ENCODE peak calls at places on chromosomes 4 and X, in four cellular contexts. A is stomach, J is SK-N-SH, M is cardiac muscle cell. N is an unnamed sample.

GRCh38 chr4:10296730-10297129 is 160.5 kb downstream of the ZNF518B start:
- DNase-seq in A (peak; percentile 29), J (no peak), M (peak; percentile 8), N (no peak)

GRCh38 chr4:38210396-38211114 is 250.4 kb downstream of the PTTG2 start:
- DNase-seq in M (no peak), J (no peak), A (no peak), N (no peak)

GRCh38 chrX:20378291-20378920 is 111.7 kb upstream of the RPS6KA3 start:
- DNase-seq in A (no peak), J (no peak), M (no peak), N (peak; percentile 51)

GRCh38 chrX:115047715-115048114 is 30.3 kb upstream of the IL13RA2 start:
- DNase-seq in A (no peak), M (no peak), J (no peak), N (no peak)

GRCh38 chr4:9921326-9921725 is 100.0 kb downstream of the SLC2A9 start:
- DNase-seq in A (no peak), J (no peak), M (no peak), N (no peak)

GRCh38 chr4:121656269-121656641 is 40.5 kb downstream of the ANXA5 start:
- DNase-seq in J (peak; percentile 33), M (peak; percentile 70), A (peak; percentile 26), N (peak; percentile 72)

GRCh38 chrX:47361538-47362511 is 8.6 kb upstream of the ZNF157 start:
- DNase-seq in M (peak; percentile 92), J (peak; percentile 80), A (peak; percentile 61), N (peak; percentile 71)

GRCh38 chr4:66613591-66613990 is 931.7 kb downstream of the CENPC start:
- DNase-seq in M (no peak), A (no peak), J (no peak), N (no peak)

GRCh38 chr4:161208564-161208963 is 955.2 kb downstream of the FSTL5 start:
- DNase-seq in A (no peak), J (peak; percentile 18), M (no peak), N (no peak)

GRCh38 chr4:113476800-113477199 is 284.7 kb downstream of the CAMK2D start:
- DNase-seq in A (no peak), M (no peak), J (no peak), N (no peak)

GRCh38 chr4:82748176-82748575 is 50.4 kb downstream of the SCD5 start:
- DNase-seq in J (no peak), A (no peak), M (no peak), N (no peak)

GRCh38 chr4:73844352-73844751 is 7.9 kb downstream of the CXCL6 start:
- DNase-seq in J (no peak), A (no peak), M (no peak), N (no peak)

GRCh38 chrX:57451426-57452020 is 140.3 kb upstream of the ZXDB start:
- DNase-seq in M (no peak), A (no peak), J (no peak), N (no peak)

GRCh38 chrX:48786825-48787538 is 592 bp downstream of the GATA1 start:
- DNase-seq in J (no peak), A (no peak), M (no peak), N (no peak)

GRCh38 chrX:62923093-62923492 is 428.0 kb downstream of the SPIN4 start:
- DNase-seq in M (no peak), J (no peak), A (no peak), N (no peak)

GRCh38 chr4:106746451-106746850 is 289.7 kb downstream of the DKK2 start:
- DNase-seq in A (no peak), M (no peak), J (no peak), N (no peak)

GRCh38 chrX:135327299-135327698 is 18.0 kb downstream of the ETDC start:
- DNase-seq in M (no peak), A (no peak), J (no peak), N (no peak)

GRCh38 chr4:15729910-15730533 is 27.2 kb downstream of the BST1 start:
- DNase-seq in A (no peak), J (peak; percentile 66), M (peak; percentile 69), N (no peak)

GRCh38 chrX:119763175-119763574 is 4.8 kb downstream of the SOWAHD start:
- DNase-seq in M (no peak), A (no peak), J (no peak), N (no peak)

GRCh38 chr4:58247792-58248191 is 1137.6 kb upstream of the IGFBP7 start:
- DNase-seq in A (no peak), M (peak; percentile 6), J (no peak), N (peak; percentile 13)

GRCh38 chr4:55397024-55397520 is 1.3 kb downstream of the TMEM165 start:
- DNase-seq in J (peak; percentile 57), M (no peak), A (no peak), N (no peak)

GRCh38 chrX:47880927-47881326 is 44.2 kb downstream of the ZNF81 start:
- DNase-seq in J (no peak), M (no peak), A (no peak), N (no peak)

GRCh38 chr4:8612646-8613045 is 20.1 kb downstream of the CPZ start:
- DNase-seq in M (no peak), J (no peak), A (no peak), N (no peak)

GRCh38 chr4:78311306-78311705 is 240.3 kb upstream of the ANXA3 start:
- DNase-seq in M (no peak), J (no peak), A (no peak), N (no peak)

GRCh38 chr4:37675587-37676290 is 10.4 kb downstream of the RELL1 start:
- DNase-seq in J (no peak), M (no peak), A (peak; percentile 51), N (no peak)

GRCh38 chr4:111793686-111794085 is 351.6 kb upstream of the FAM241A start:
- DNase-seq in M (no peak), J (no peak), A (no peak), N (no peak)

GRCh38 chrX:50684871-50685270 is 129.1 kb downstream of the SHROOM4 start:
- DNase-seq in J (no peak), M (no peak), A (no peak), N (no peak)

GRCh38 chrX:125205084-125205917 is 114.4 kb upstream of the TEX13C start:
- DNase-seq in J (peak; percentile 33), A (peak; percentile 37), M (peak; percentile 74), N (no peak)

GRCh38 chr4:98170035-98170434 is 26.8 kb upstream of the STPG2 start:
- DNase-seq in A (no peak), M (peak; percentile 5), J (no peak), N (no peak)

GRCh38 chr4:108370291-108370690 is 201.6 kb upstream of the LEF1 start:
- DNase-seq in A (no peak), M (no peak), J (no peak), N (no peak)

GRCh38 chr4:128810331-128810870 is 901 bp downstream of the JADE1 start:
- DNase-seq in M (peak; percentile 43), J (peak; percentile 58), A (peak; percentile 32), N (peak; percentile 46)

GRCh38 chr4:148287111-148287510 is 155.1 kb downstream of the NR3C2 start:
- DNase-seq in A (no peak), M (no peak), J (peak; percentile 24), N (no peak)
- H3K4me1 ChIP-seq in A (peaks cover 5% of the 10 kb centered on the region), M (peaks cover 9% of the 10 kb centered on the region), J (peaks cover 36% of the 10 kb centered on the region), N (no peaks in the 10 kb centered on the region)

DNA sequence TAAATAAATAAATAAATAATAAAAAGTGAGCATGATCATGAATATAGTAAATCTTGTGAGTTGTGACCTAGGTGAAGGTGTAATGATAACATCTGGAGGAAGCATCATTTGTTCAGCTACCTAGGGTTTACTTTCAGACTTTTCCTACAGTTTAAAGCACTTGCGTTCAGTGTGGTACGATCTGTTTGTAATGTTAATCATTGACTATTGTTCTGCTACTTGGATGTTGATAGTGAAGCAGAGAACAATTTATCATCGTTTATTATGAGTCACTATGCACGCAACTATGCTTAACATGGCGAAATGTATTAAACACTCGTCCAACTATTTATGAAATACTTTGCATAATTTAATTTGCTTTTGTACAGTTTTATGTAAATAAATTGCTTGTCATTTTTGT is 426.2 kb downstream of the PCDH7 start:
- DNase-seq in A (no peak), J (no peak), M (no peak), N (no peak)
- H3K36me3 ChIP-seq in A (peaks cover 6% of the 10 kb centered on the region), J (no peaks in the 10 kb centered on the region), M (peaks cover 30% of the 10 kb centered on the region), N (no peaks in the 10 kb centered on the region)

GRCh38 chr4:26400140-26400539 is 79.3 kb downstream of the RBPJ start:
- DNase-seq in J (no peak), A (no peak), M (no peak), N (no peak)
- TF ChIP-seq CTCF in J (peak; percentile 25), A (no peak), M (no peak), N (no peak)

GRCh38 chr4:115781528-115782146 is 668.2 kb upstream of the NDST4 start:
- DNase-seq in J (no peak), A (no peak), M (no peak), N (no peak)

GRCh38 chr4:115780835-115781234 is 667.4 kb upstream of the NDST4 start:
- DNase-seq in J (no peak), M (no peak), A (no peak), N (no peak)

GRCh38 chr4:115780268-115780667 is 666.8 kb upstream of the NDST4 start:
- DNase-seq in M (no peak), J (no peak), A (no peak), N (no peak)
- H3K4me1 ChIP-seq in M (no peaks in the 10 kb centered on the region), J (no peaks in the 10 kb centered on the region), A (no peaks in the 10 kb centered on the region), N (no peaks in the 10 kb centered on the region)

DNA sequence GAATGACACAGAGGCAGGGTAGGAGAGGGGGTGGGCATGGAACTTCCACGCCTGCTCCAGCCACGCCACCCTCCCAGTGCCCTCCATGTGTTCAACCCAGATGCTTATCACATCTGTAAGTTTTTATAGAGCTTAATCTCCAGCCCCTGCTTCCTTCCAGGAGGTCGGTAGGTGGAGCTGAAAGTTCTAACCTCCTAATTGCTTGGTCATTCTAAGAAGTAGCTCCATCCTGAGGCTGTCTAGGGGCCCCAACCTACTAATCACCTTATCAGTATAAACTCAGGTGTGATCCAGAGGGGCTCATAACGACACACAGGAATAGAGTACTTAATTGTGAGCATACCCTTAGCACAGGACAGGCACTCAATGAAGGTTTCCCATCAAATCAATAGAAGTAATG is 18.3 kb downstream of the QDPR start:
- DNase-seq in J (peak; percentile 22), A (no peak), M (no peak), N (no peak)
- H3K36me3 ChIP-seq in J (peaks cover 4% of the 10 kb centered on the region), A (peaks cover 73% of the 10 kb centered on the region), M (peaks cover 13% of the 10 kb centered on the region), N (peaks cover 2% of the 10 kb centered on the region)